ENCODE peak calls at places on chromosomes 2 and 18, in seven cellular contexts. L, J, I, G, S, A and F are unnamed samples.

GRCh38 chr2:141384676-141385075 is 746.1 kb downstream of the LRP1B start:
- DNase-seq in L (no peak), J (peak), I (peak), G (no peak), S (no peak), A (no peak), F (no peak)

GRCh38 chr2:42917374-42918017 is 125.1 kb upstream of the HAAO start:
- DNase-seq in L (peak), J (peak), I (peak), G (no peak), S (no peak), A (no peak), F (peak)

GRCh38 chr2:36486546-36487044 is 111.4 kb downstream of the FEZ2 start:
- DNase-seq in L (no peak), J (peak), I (peak), G (no peak), S (no peak), A (no peak), F (no peak)

GRCh38 chr18:44885507-44885906 is 204.8 kb downstream of the SETBP1 start:
- DNase-seq in L (no peak), J (no peak), I (no peak), G (no peak), S (no peak), A (no peak), F (no peak)

GRCh38 chr2:1686784-1687105 is 57.6 kb downstream of the PXDN start:
- DNase-seq in L (no peak), J (peak), I (no peak), G (no peak), S (no peak), A (no peak), F (no peak)

GRCh38 chr2:199556886-199557285 is 99.1 kb upstream of the SATB2 start:
- DNase-seq in L (no peak), J (no peak), I (no peak), G (no peak), S (no peak), A (no peak), F (no peak)

GRCh38 chr2:97996679-97997078 is 931 bp upstream of the TMEM131 start:
- DNase-seq in L (no peak), J (no peak), I (no peak), G (no peak), S (no peak), A (no peak), F (no peak)

GRCh38 chr2:240255165-240255491 is 114.7 kb upstream of the OTOS start:
- DNase-seq in L (no peak), J (no peak), I (no peak), G (no peak), S (no peak), A (no peak), F (no peak)

GRCh38 chr18:62128157-62128556 is 58.7 kb downstream of the PIGN start:
- DNase-seq in L (no peak), J (peak), I (peak), G (no peak), S (no peak), A (no peak), F (no peak)

GRCh38 chr2:8563814-8564474 is 117.9 kb upstream of the ID2 start:
- DNase-seq in L (peak), J (no peak), I (no peak), G (no peak), S (no peak), A (no peak), F (no peak)

GRCh38 chr2:60641866-60642788 is 88.7 kb upstream of the BCL11A start:
- DNase-seq in L (peak), J (peak), I (peak), G (peak), S (peak), A (no peak), F (no peak)

GRCh38 chr2:231364061-231364460 is 31.4 kb upstream of the B3GNT7 start:
- DNase-seq in L (no peak), J (no peak), I (no peak), G (no peak), S (no peak), A (no peak), F (no peak)

GRCh38 chr2:17576802-17577201 is 36.3 kb downstream of the VSNL1 start:
- DNase-seq in L (no peak), J (no peak), I (no peak), G (no peak), S (no peak), A (no peak), F (no peak)

GRCh38 chr2:69916151-69916550 is 1.2 kb downstream of the MXD1 start:
- DNase-seq in L (no peak), J (peak), I (no peak), G (no peak), S (no peak), A (no peak), F (no peak)

GRCh38 chr2:125471963-125472362 is 1184.0 kb upstream of the GYPC start:
- DNase-seq in L (no peak), J (peak), I (peak), G (no peak), S (peak), A (no peak), F (no peak)

GRCh38 chr2:79935771-79936657 is 368.5 kb downstream of the LRRTM1 start:
- DNase-seq in L (peak), J (peak), I (peak), G (peak), S (peak), A (no peak), F (peak)

GRCh38 chr18:1002653-1003178 is 98.0 kb downstream of the ADCYAP1 start:
- DNase-seq in L (no peak), J (no peak), I (no peak), G (no peak), S (no peak), A (no peak), F (no peak)

GRCh38 chr2:239308696-239309397 is 92.0 kb downstream of the HDAC4 start:
- DNase-seq in L (peak), J (peak), I (no peak), G (no peak), S (no peak), A (no peak), F (no peak)

GRCh38 chr2:138276367-138276766 is 225.2 kb upstream of the SPOPL start:
- DNase-seq in L (no peak), J (peak), I (no peak), G (no peak), S (no peak), A (no peak), F (no peak)

GRCh38 chr2:109377976-109378375 is 235.8 kb downstream of the SEPTIN10 start:
- DNase-seq in L (no peak), J (no peak), I (no peak), G (no peak), S (no peak), A (no peak), F (no peak)

GRCh38 chr18:12861637-12862036 is 22.4 kb downstream of the PTPN2 start:
- DNase-seq in L (no peak), J (no peak), I (no peak), G (no peak), S (peak), A (no peak), F (no peak)

GRCh38 chr18:12860530-12860929 is 23.5 kb downstream of the PTPN2 start:
- DNase-seq in L (no peak), J (no peak), I (no peak), G (no peak), S (no peak), A (no peak), F (no peak)

GRCh38 chr18:12863687-12864086 is 20.4 kb downstream of the PTPN2 start:
- DNase-seq in L (no peak), J (peak), I (no peak), G (no peak), S (no peak), A (no peak), F (no peak)

GRCh38 chr18:12862874-12863482 is 21.1 kb downstream of the PTPN2 start:
- DNase-seq in L (no peak), J (no peak), I (no peak), G (no peak), S (no peak), A (no peak), F (no peak)

DNA sequence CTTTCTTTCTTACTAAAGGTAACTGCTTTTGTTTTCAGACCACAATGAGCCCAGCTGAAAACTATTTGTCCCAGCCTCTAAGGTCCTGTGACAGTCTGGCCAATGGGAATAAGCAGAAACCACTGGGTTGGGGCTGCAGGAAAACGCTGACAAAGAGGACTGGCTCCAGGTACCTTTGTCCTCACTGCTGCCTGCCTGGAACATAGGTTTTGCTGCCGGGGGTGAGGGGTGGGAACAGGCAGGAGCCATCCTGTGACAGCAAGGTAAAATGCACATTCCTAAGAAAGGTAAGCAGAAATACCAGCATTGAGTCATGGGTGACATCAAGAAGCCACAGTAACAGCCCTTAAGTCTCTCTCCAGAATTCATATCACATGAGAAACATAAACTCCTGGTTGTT is 21.6 kb downstream of the PTPN2 start:
- DNase-seq in L (no peak), J (no peak), I (no peak), G (no peak), S (peak), A (no peak), F (no peak)
- H3K27ac ChIP-seq in L (no peak), J (no peak), I (no peak), G (no peak), S (peak), A (no peak), F (no peak)

GRCh38 chr18:29181151-29181901 is 1004.4 kb upstream of the CDH2 start:
- DNase-seq in L (peak), J (peak), I (peak), G (no peak), S (no peak), A (no peak), F (no peak)
- H3K27ac ChIP-seq in L (peak), J (peak), I (no peak), G (no peak), S (no peak), A (no peak), F (peak)

GRCh38 chr2:63790491-63790890 is 51.2 kb upstream of the UGP2 start:
- DNase-seq in L (no peak), J (peak), I (no peak), G (no peak), S (no peak), A (no peak), F (no peak)

GRCh38 chr2:63791387-63791786 is 50.3 kb upstream of the UGP2 start:
- DNase-seq in L (no peak), J (no peak), I (no peak), G (no peak), S (no peak), A (no peak), F (no peak)

GRCh38 chr2:63792523-63792922 is 49.2 kb upstream of the UGP2 start:
- DNase-seq in L (no peak), J (peak), I (peak), G (no peak), S (no peak), A (no peak), F (no peak)

GRCh38 chr2:63789318-63790051 is 52.2 kb upstream of the UGP2 start:
- DNase-seq in L (no peak), J (peak), I (peak), G (no peak), S (peak), A (no peak), F (no peak)

GRCh38 chr2:63790913-63791312 is 50.8 kb upstream of the UGP2 start:
- DNase-seq in L (peak), J (peak), I (peak), G (no peak), S (no peak), A (no peak), F (no peak)
- H3K27ac ChIP-seq in L (no peak), J (peak), I (no peak), G (no peak), S (no peak), A (no peak), F (peak)

GRCh38 chr2:134402385-134402784 is 148.5 kb downstream of the MGAT5 start:
- DNase-seq in L (no peak), J (peak), I (no peak), G (no peak), S (no peak), A (no peak), F (peak)

GRCh38 chr2:134401789-134402188 is 147.9 kb downstream of the MGAT5 start:
- DNase-seq in L (no peak), J (no peak), I (no peak), G (no peak), S (no peak), A (no peak), F (peak)

GRCh38 chr2:134399096-134399495 is 145.2 kb downstream of the MGAT5 start:
- DNase-seq in L (no peak), J (no peak), I (peak), G (no peak), S (no peak), A (no peak), F (no peak)

GRCh38 chr2:134398300-134398699 is 144.4 kb downstream of the MGAT5 start:
- DNase-seq in L (no peak), J (peak), I (no peak), G (no peak), S (no peak), A (no peak), F (no peak)

DNA sequence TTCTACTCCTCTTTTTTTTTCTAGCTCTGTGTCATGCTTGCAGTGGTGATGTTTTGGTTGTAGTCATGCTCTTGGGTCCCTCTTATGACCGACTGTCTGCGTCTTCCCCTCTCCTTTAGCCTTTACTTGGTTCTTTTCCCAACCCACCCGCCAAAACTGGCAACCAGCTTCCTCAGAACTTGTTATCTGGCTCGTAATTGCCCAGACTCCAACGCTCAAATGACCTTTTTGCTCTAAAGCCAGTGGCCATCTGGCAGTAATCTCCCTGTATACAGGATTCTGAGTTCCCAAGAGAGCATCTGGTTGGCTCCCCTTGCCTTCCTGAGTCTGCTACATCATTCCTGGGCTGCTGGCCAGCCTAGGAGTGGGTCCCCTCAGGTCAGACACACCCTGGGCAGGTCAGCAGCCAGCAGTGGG is 147.2 kb downstream of the MGAT5 start:
- DNase-seq in L (no peak), J (peak), I (no peak), G (no peak), S (no peak), A (no peak), F (peak)
- H3K27ac ChIP-seq in L (no peak), J (peak), I (no peak), G (no peak), S (no peak), A (no peak), F (peak)

GRCh38 chr2:219018726-219019125 is 22.6 kb downstream of the CFAP65 start:
- DNase-seq in L (no peak), J (no peak), I (no peak), G (no peak), S (no peak), A (no peak), F (no peak)

GRCh38 chr2:219019436-219019835 is 21.9 kb downstream of the CFAP65 start:
- DNase-seq in L (no peak), J (no peak), I (no peak), G (no peak), S (no peak), A (no peak), F (no peak)

GRCh38 chr2:219017166-219017931 is 24.0 kb downstream of the CFAP65 start:
- DNase-seq in L (no peak), J (no peak), I (no peak), G (peak), S (peak), A (no peak), F (no peak)

GRCh38 chr2:219018286-219018685 is 23.0 kb downstream of the CFAP65 start:
- DNase-seq in L (no peak), J (no peak), I (no peak), G (no peak), S (no peak), A (no peak), F (no peak)

GRCh38 chr2:219016721-219017120 is 23.5 kb upstream of the CRYBA2 start:
- DNase-seq in L (no peak), J (no peak), I (no peak), G (no peak), S (peak), A (no peak), F (no peak)
- H3K27ac ChIP-seq in L (no peak), J (no peak), I (no peak), G (no peak), S (no peak), A (no peak), F (no peak)

DNA sequence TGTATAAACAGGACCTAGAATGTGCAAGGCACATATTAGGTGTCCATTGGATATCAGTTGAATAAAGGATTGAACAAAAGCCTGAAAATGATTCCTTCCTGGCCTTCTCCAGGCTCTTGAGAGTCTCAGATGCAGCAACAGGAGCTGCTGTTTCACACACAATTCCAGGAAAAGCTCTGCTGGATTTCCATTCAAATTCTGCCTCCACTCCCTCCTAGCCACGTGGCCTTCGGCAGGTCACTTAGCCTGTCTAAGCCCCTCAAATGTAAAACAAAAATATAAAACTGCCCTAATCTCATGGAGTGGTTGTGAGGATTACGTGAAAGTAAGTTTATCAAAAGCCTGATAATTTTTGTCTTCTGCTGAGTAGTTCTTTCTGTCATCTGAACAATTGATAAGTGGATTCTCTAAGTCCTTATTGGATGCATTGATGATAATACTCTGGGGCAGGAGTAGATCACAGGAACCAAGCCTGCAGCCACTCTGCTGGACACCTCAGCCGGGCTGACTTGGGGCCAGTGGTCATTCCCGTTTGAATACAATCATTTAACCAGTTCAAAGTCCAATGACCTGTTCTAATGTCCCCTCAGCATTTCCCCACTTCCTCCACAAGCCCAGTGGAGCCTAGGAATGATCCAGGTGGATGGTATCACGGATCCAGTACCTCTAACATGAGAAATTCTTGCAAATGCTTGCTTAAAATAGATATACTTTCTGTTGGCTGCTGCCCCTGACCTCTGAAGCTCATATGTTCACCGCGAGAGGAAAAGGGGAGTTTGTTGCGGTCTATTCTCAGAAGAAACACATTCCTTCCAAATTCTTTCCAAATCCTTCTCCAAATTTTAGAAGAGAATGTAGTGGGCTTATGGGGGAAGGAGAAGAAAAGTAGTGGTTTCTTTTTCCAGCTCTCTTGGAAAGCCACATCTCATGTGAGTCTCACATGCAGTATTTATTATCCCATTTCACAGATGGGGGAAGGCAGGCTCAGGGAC is 170.7 kb downstream of the INHBB start:
- DNase-seq in L (no peak), J (peak), I (no peak), G (no peak), S (no peak), A (no peak), F (no peak)
- H3K27ac ChIP-seq in L (no peak), J (no peak), I (no peak), G (no peak), S (no peak), A (no peak), F (no peak)

DNA sequence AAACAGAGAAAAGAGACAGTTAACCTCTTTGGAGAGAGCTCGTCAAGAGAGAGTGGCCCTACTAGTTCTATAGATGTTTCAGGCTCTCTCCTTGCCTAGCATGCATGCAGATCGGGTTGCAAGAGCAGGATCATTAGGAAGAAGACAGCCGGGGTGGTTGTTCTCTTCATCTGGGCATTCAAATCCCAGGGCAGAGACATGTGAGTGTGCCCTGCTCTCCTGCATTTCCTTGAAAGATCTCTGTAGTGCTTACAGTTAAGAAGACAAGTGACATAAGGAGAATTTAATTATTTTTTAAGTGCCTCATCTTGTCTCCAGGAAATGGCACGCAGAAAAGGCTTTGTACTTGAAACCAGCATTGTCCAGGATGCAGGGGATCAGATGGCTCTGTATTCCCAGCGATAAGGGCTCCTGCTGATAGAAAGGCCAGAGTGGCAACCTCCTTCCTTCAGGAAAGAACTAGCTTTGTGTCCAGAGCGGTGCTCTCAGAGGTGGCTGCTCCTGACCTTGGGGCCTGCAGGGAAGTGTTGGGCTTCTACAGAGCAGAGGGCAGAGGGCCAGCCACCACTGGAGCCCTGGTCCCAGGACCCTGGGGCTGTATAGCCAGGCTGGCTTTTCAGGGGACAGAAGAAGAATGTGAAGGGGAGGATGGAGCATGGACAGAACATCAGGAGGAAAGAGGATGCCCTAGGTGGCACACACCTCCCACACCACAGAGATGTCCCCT is 8.2 kb downstream of the GALNT14 start:
- DNase-seq in L (no peak), J (no peak), I (peak), G (no peak), S (no peak), A (no peak), F (no peak)
- H3K27ac ChIP-seq in L (no peak), J (no peak), I (no peak), G (no peak), S (no peak), A (no peak), F (no peak)